ENCODE peak calls at places on chromosomes 6 and 20, in nine cellular contexts. One of them, this sample, is unnamed.

GRCh38 chr6:133768656-133769295 is 120.1 kb upstream of the TCF21 start:
- DNase-seq in activated CD8-positive, alpha-beta memory T cell treated with anti-CD3 and anti-CD28 coated beads, Interleukin-2, amount 50 U/mL, for 48 hours: no peak
- DNase-seq in AG04450: no peak
- DNase-seq in activated naive CD4-positive, alpha-beta T cell: no peak
- DNase-seq in CD4-positive, alpha-beta memory T cell: no peak
- DNase-seq in GM04504: no peak
- DNase-seq in memory B cell: no peak
- DNase-seq in tibial artery: no peak
- DNase-seq in upper lobe of right lung: no peak
- DNase-seq in this sample: peak; percentile 23

GRCh38 chr6:137827977-137828815 is 38.9 kb upstream of the TNFAIP3 start:
- DNase-seq in activated CD8-positive, alpha-beta memory T cell treated with anti-CD3 and anti-CD28 coated beads, Interleukin-2, amount 50 U/mL, for 48 hours: no peak
- DNase-seq in AG04450: no peak
- DNase-seq in activated naive CD4-positive, alpha-beta T cell: no peak
- DNase-seq in CD4-positive, alpha-beta memory T cell: no peak
- DNase-seq in GM04504: no peak
- DNase-seq in memory B cell: no peak
- DNase-seq in tibial artery: no peak
- DNase-seq in upper lobe of right lung: no peak
- DNase-seq in this sample: no peak

GRCh38 chr6:3058957-3059356 is 9.3 kb upstream of the RIPK1 start:
- DNase-seq in activated CD8-positive, alpha-beta memory T cell treated with anti-CD3 and anti-CD28 coated beads, Interleukin-2, amount 50 U/mL, for 48 hours: no peak
- DNase-seq in AG04450: no peak
- DNase-seq in activated naive CD4-positive, alpha-beta T cell: no peak
- DNase-seq in CD4-positive, alpha-beta memory T cell: no peak
- DNase-seq in GM04504: no peak
- DNase-seq in memory B cell: no peak
- DNase-seq in tibial artery: no peak
- DNase-seq in upper lobe of right lung: no peak
- DNase-seq in this sample: no peak

GRCh38 chr6:157944983-157945931 is 36.4 kb upstream of the SYNJ2 start:
- DNase-seq in activated CD8-positive, alpha-beta memory T cell treated with anti-CD3 and anti-CD28 coated beads, Interleukin-2, amount 50 U/mL, for 48 hours: no peak
- DNase-seq in AG04450: no peak
- DNase-seq in activated naive CD4-positive, alpha-beta T cell: no peak
- DNase-seq in CD4-positive, alpha-beta memory T cell: no peak
- DNase-seq in GM04504: no peak
- DNase-seq in memory B cell: no peak
- DNase-seq in tibial artery: no peak
- DNase-seq in upper lobe of right lung: no peak
- DNase-seq in this sample: no peak

GRCh38 chr20:62929051-62929538 is 2.8 kb upstream of the DIDO1 start:
- DNase-seq in activated CD8-positive, alpha-beta memory T cell treated with anti-CD3 and anti-CD28 coated beads, Interleukin-2, amount 50 U/mL, for 48 hours: peak; percentile 76
- DNase-seq in AG04450: no peak
- DNase-seq in activated naive CD4-positive, alpha-beta T cell: peak; percentile 58
- DNase-seq in CD4-positive, alpha-beta memory T cell: peak; percentile 40
- DNase-seq in GM04504: no peak
- DNase-seq in memory B cell: peak; percentile 53
- DNase-seq in tibial artery: peak; percentile 77
- DNase-seq in upper lobe of right lung: peak; percentile 87
- DNase-seq in this sample: peak; percentile 67

GRCh38 chr6:19804362-19805145 is 32.6 kb upstream of the ID4 start:
- DNase-seq in activated CD8-positive, alpha-beta memory T cell treated with anti-CD3 and anti-CD28 coated beads, Interleukin-2, amount 50 U/mL, for 48 hours: peak; percentile 86
- DNase-seq in AG04450: peak; percentile 93
- DNase-seq in activated naive CD4-positive, alpha-beta T cell: no peak
- DNase-seq in CD4-positive, alpha-beta memory T cell: no peak
- DNase-seq in GM04504: peak; percentile 95
- DNase-seq in memory B cell: no peak
- DNase-seq in tibial artery: peak; percentile 99
- DNase-seq in upper lobe of right lung: peak; percentile 96
- DNase-seq in this sample: peak; percentile 95

GRCh38 chr20:49790077-49790798 is 22.4 kb upstream of the SLC9A8 start:
- DNase-seq in activated CD8-positive, alpha-beta memory T cell treated with anti-CD3 and anti-CD28 coated beads, Interleukin-2, amount 50 U/mL, for 48 hours: no peak
- DNase-seq in AG04450: peak; percentile 59
- DNase-seq in activated naive CD4-positive, alpha-beta T cell: no peak
- DNase-seq in CD4-positive, alpha-beta memory T cell: no peak
- DNase-seq in GM04504: peak; percentile 64
- DNase-seq in memory B cell: no peak
- DNase-seq in tibial artery: peak; percentile 69
- DNase-seq in upper lobe of right lung: no peak
- DNase-seq in this sample: peak; percentile 57

GRCh38 chr6:68975064-68975463 is 340.0 kb downstream of the ADGRB3 start:
- DNase-seq in activated CD8-positive, alpha-beta memory T cell treated with anti-CD3 and anti-CD28 coated beads, Interleukin-2, amount 50 U/mL, for 48 hours: no peak
- DNase-seq in AG04450: no peak
- DNase-seq in activated naive CD4-positive, alpha-beta T cell: no peak
- DNase-seq in CD4-positive, alpha-beta memory T cell: no peak
- DNase-seq in GM04504: no peak
- DNase-seq in memory B cell: no peak
- DNase-seq in tibial artery: no peak
- DNase-seq in upper lobe of right lung: no peak
- DNase-seq in this sample: no peak

GRCh38 chr20:50387218-50387995 is 122.8 kb upstream of the PTPN1 start:
- DNase-seq in activated CD8-positive, alpha-beta memory T cell treated with anti-CD3 and anti-CD28 coated beads, Interleukin-2, amount 50 U/mL, for 48 hours: no peak
- DNase-seq in AG04450: no peak
- DNase-seq in activated naive CD4-positive, alpha-beta T cell: no peak
- DNase-seq in CD4-positive, alpha-beta memory T cell: no peak
- DNase-seq in GM04504: no peak
- DNase-seq in memory B cell: no peak
- DNase-seq in tibial artery: no peak
- DNase-seq in upper lobe of right lung: no peak
- DNase-seq in this sample: no peak

GRCh38 chr6:55839080-55839479 is 36.3 kb downstream of the BMP5 start:
- DNase-seq in activated CD8-positive, alpha-beta memory T cell treated with anti-CD3 and anti-CD28 coated beads, Interleukin-2, amount 50 U/mL, for 48 hours: no peak
- DNase-seq in AG04450: no peak
- DNase-seq in activated naive CD4-positive, alpha-beta T cell: no peak
- DNase-seq in CD4-positive, alpha-beta memory T cell: no peak
- DNase-seq in GM04504: no peak
- DNase-seq in memory B cell: no peak
- DNase-seq in tibial artery: no peak
- DNase-seq in upper lobe of right lung: no peak
- DNase-seq in this sample: no peak

GRCh38 chr20:15882553-15882952 is 690.7 kb downstream of the KIF16B start:
- DNase-seq in activated CD8-positive, alpha-beta memory T cell treated with anti-CD3 and anti-CD28 coated beads, Interleukin-2, amount 50 U/mL, for 48 hours: no peak
- DNase-seq in AG04450: no peak
- DNase-seq in activated naive CD4-positive, alpha-beta T cell: no peak
- DNase-seq in CD4-positive, alpha-beta memory T cell: no peak
- DNase-seq in GM04504: peak; percentile 21
- DNase-seq in memory B cell: no peak
- DNase-seq in tibial artery: no peak
- DNase-seq in upper lobe of right lung: no peak
- DNase-seq in this sample: no peak

GRCh38 chr6:158417760-158418098 is 105.5 kb downstream of the TULP4 start:
- DNase-seq in activated CD8-positive, alpha-beta memory T cell treated with anti-CD3 and anti-CD28 coated beads, Interleukin-2, amount 50 U/mL, for 48 hours: no peak
- DNase-seq in AG04450: no peak
- DNase-seq in activated naive CD4-positive, alpha-beta T cell: no peak
- DNase-seq in CD4-positive, alpha-beta memory T cell: no peak
- DNase-seq in GM04504: peak; percentile 37
- DNase-seq in memory B cell: no peak
- DNase-seq in tibial artery: no peak
- DNase-seq in upper lobe of right lung: no peak
- DNase-seq in this sample: no peak

GRCh38 chr6:7051780-7052440 is 55.9 kb upstream of the RREB1 start:
- DNase-seq in activated CD8-positive, alpha-beta memory T cell treated with anti-CD3 and anti-CD28 coated beads, Interleukin-2, amount 50 U/mL, for 48 hours: peak; percentile 64
- DNase-seq in AG04450: no peak
- DNase-seq in activated naive CD4-positive, alpha-beta T cell: peak; percentile 53
- DNase-seq in CD4-positive, alpha-beta memory T cell: peak; percentile 60
- DNase-seq in GM04504: no peak
- DNase-seq in memory B cell: peak; percentile 66
- DNase-seq in tibial artery: no peak
- DNase-seq in upper lobe of right lung: peak; percentile 86
- DNase-seq in this sample: peak; percentile 61

GRCh38 chr6:9161731-9162130 is 726.4 kb upstream of the SLC35B3 start:
- DNase-seq in activated CD8-positive, alpha-beta memory T cell treated with anti-CD3 and anti-CD28 coated beads, Interleukin-2, amount 50 U/mL, for 48 hours: no peak
- DNase-seq in AG04450: no peak
- DNase-seq in activated naive CD4-positive, alpha-beta T cell: no peak
- DNase-seq in CD4-positive, alpha-beta memory T cell: no peak
- DNase-seq in GM04504: no peak
- DNase-seq in memory B cell: no peak
- DNase-seq in tibial artery: no peak
- DNase-seq in upper lobe of right lung: no peak
- DNase-seq in this sample: no peak

GRCh38 chr6:42774201-42774600 is 7.7 kb upstream of the BICRAL start:
- DNase-seq in activated CD8-positive, alpha-beta memory T cell treated with anti-CD3 and anti-CD28 coated beads, Interleukin-2, amount 50 U/mL, for 48 hours: no peak
- DNase-seq in AG04450: no peak
- DNase-seq in activated naive CD4-positive, alpha-beta T cell: peak; percentile 20
- DNase-seq in CD4-positive, alpha-beta memory T cell: no peak
- DNase-seq in GM04504: no peak
- DNase-seq in memory B cell: no peak
- DNase-seq in tibial artery: no peak
- DNase-seq in upper lobe of right lung: no peak
- DNase-seq in this sample: no peak

GRCh38 chr6:130624046-130624445 is 203.2 kb upstream of the SMLR1 start:
- DNase-seq in activated CD8-positive, alpha-beta memory T cell treated with anti-CD3 and anti-CD28 coated beads, Interleukin-2, amount 50 U/mL, for 48 hours: no peak
- DNase-seq in AG04450: no peak
- DNase-seq in activated naive CD4-positive, alpha-beta T cell: no peak
- DNase-seq in CD4-positive, alpha-beta memory T cell: no peak
- DNase-seq in GM04504: no peak
- DNase-seq in memory B cell: no peak
- DNase-seq in tibial artery: no peak
- DNase-seq in upper lobe of right lung: no peak
- DNase-seq in this sample: no peak

GRCh38 chr6:51213806-51214205 is 395.1 kb downstream of the TFAP2B start:
- DNase-seq in activated CD8-positive, alpha-beta memory T cell treated with anti-CD3 and anti-CD28 coated beads, Interleukin-2, amount 50 U/mL, for 48 hours: no peak
- DNase-seq in AG04450: no peak
- DNase-seq in activated naive CD4-positive, alpha-beta T cell: no peak
- DNase-seq in CD4-positive, alpha-beta memory T cell: no peak
- DNase-seq in GM04504: no peak
- DNase-seq in memory B cell: no peak
- DNase-seq in tibial artery: no peak
- DNase-seq in upper lobe of right lung: peak; percentile 46
- DNase-seq in this sample: no peak

GRCh38 chr6:146905313-146905712 is 298.9 kb upstream of the STXBP5 start:
- DNase-seq in activated CD8-positive, alpha-beta memory T cell treated with anti-CD3 and anti-CD28 coated beads, Interleukin-2, amount 50 U/mL, for 48 hours: no peak
- DNase-seq in AG04450: no peak
- DNase-seq in activated naive CD4-positive, alpha-beta T cell: no peak
- DNase-seq in CD4-positive, alpha-beta memory T cell: no peak
- DNase-seq in GM04504: peak; percentile 65
- DNase-seq in memory B cell: no peak
- DNase-seq in tibial artery: no peak
- DNase-seq in upper lobe of right lung: no peak
- DNase-seq in this sample: no peak

GRCh38 chr6:152642578-152643375 is 5.6 kb upstream of the SYNE1 start:
- DNase-seq in activated CD8-positive, alpha-beta memory T cell treated with anti-CD3 and anti-CD28 coated beads, Interleukin-2, amount 50 U/mL, for 48 hours: no peak
- DNase-seq in AG04450: no peak
- DNase-seq in activated naive CD4-positive, alpha-beta T cell: no peak
- DNase-seq in CD4-positive, alpha-beta memory T cell: no peak
- DNase-seq in GM04504: peak; percentile 23
- DNase-seq in memory B cell: no peak
- DNase-seq in tibial artery: peak; percentile 65
- DNase-seq in upper lobe of right lung: peak; percentile 79
- DNase-seq in this sample: no peak

GRCh38 chr6:116330511-116330910 is 40.2 kb upstream of the DSE start:
- DNase-seq in activated CD8-positive, alpha-beta memory T cell treated with anti-CD3 and anti-CD28 coated beads, Interleukin-2, amount 50 U/mL, for 48 hours: no peak
- DNase-seq in AG04450: no peak
- DNase-seq in activated naive CD4-positive, alpha-beta T cell: no peak
- DNase-seq in CD4-positive, alpha-beta memory T cell: no peak
- DNase-seq in GM04504: no peak
- DNase-seq in memory B cell: no peak
- DNase-seq in tibial artery: no peak
- DNase-seq in upper lobe of right lung: no peak
- DNase-seq in this sample: no peak

GRCh38 chr6:71324179-71324791 is 35.7 kb downstream of the OGFRL1 start:
- DNase-seq in activated CD8-positive, alpha-beta memory T cell treated with anti-CD3 and anti-CD28 coated beads, Interleukin-2, amount 50 U/mL, for 48 hours: no peak
- DNase-seq in AG04450: no peak
- DNase-seq in activated naive CD4-positive, alpha-beta T cell: no peak
- DNase-seq in CD4-positive, alpha-beta memory T cell: no peak
- DNase-seq in GM04504: no peak
- DNase-seq in memory B cell: no peak
- DNase-seq in tibial artery: no peak
- DNase-seq in upper lobe of right lung: no peak
- DNase-seq in this sample: no peak

GRCh38 chr6:170156448-170157375 is 134.2 kb downstream of the DLL1 start:
- DNase-seq in activated CD8-positive, alpha-beta memory T cell treated with anti-CD3 and anti-CD28 coated beads, Interleukin-2, amount 50 U/mL, for 48 hours: no peak
- DNase-seq in AG04450: no peak
- DNase-seq in activated naive CD4-positive, alpha-beta T cell: no peak
- DNase-seq in CD4-positive, alpha-beta memory T cell: no peak
- DNase-seq in GM04504: no peak
- DNase-seq in memory B cell: no peak
- DNase-seq in tibial artery: peak; percentile 65
- DNase-seq in upper lobe of right lung: peak; percentile 65
- DNase-seq in this sample: no peak

This sample was measured in psoas muscle.